ENCODE peak calls at places on chromosomes 16 and 17, in ten cellular contexts. Q is fibroblast of the aortic adventitia, X is heart left ventricle, R is epithelial cell of esophagus, I is spleen, D is heart right ventricle, H is SK-N-SH, G is neural progenitor cell, A is AG04450, J is fibroblast of mammary gland. C is an unnamed sample.

GRCh38 chr16:5916711-5917191 is 819.2 kb upstream of the EEF2KMT start:
- DNase-seq in Q (no peak), X (no peak), R (peak), I (no peak), D (no peak), H (no peak), G (peak), A (no peak), J (no peak), C (no peak)

GRCh38 chr16:19718624-19718965 is 524 bp downstream of the IQCK start:
- DNase-seq in Q (no peak), X (no peak), R (peak), I (no peak), D (no peak), H (no peak), G (peak), A (no peak), J (peak), C (peak)

GRCh38 chr17:16512011-16512410 is 20.0 kb upstream of the LRRC75A start:
- DNase-seq in Q (no peak), X (no peak), R (no peak), I (peak), D (no peak), H (no peak), G (peak), A (no peak), J (no peak), C (peak)

GRCh38 chr16:19595043-19595767 is 39.7 kb downstream of the VPS35L start:
- DNase-seq in Q (peak), X (peak), R (peak), I (no peak), D (peak), H (peak), G (no peak), A (peak), J (peak), C (peak)

GRCh38 chr16:58110590-58111330 is 18.4 kb downstream of the CFAP20 start:
- DNase-seq in Q (no peak), X (no peak), R (peak), I (no peak), D (no peak), H (peak), G (no peak), A (no peak), J (no peak), C (no peak)

GRCh38 chr16:50040710-50041109 is 15.7 kb downstream of the CNEP1R1 start:
- DNase-seq in Q (no peak), X (no peak), R (no peak), I (no peak), D (no peak), H (no peak), G (no peak), A (no peak), J (no peak), C (no peak)

GRCh38 chr17:45090711-45091110 is 29.6 kb downstream of the NMT1 start:
- DNase-seq in Q (no peak), X (no peak), R (no peak), I (peak), D (no peak), H (no peak), G (no peak), A (no peak), J (no peak), C (peak)

GRCh38 chr17:79420318-79421243 is 190.3 kb downstream of the RBFOX3 start:
- DNase-seq in Q (peak), X (no peak), R (no peak), I (no peak), D (no peak), H (no peak), G (peak), A (no peak), J (peak), C (peak)

GRCh38 chr17:64229815-64230550 is 33.1 kb downstream of the TEX2 start:
- DNase-seq in Q (no peak), X (no peak), R (no peak), I (no peak), D (no peak), H (no peak), G (no peak), A (no peak), J (no peak), C (no peak)

GRCh38 chr16:27103954-27104353 is 37.2 kb downstream of the C16orf82 start:
- DNase-seq in Q (no peak), X (no peak), R (no peak), I (no peak), D (no peak), H (no peak), G (no peak), A (no peak), J (no peak), C (no peak)

GRCh38 chr17:43578699-43579569 is 32.8 kb upstream of the ETV4 start:
- DNase-seq in Q (peak), X (no peak), R (peak), I (peak), D (no peak), H (peak), G (peak), A (no peak), J (peak), C (peak)

GRCh38 chr16:17312100-17312732 is 158.5 kb downstream of the XYLT1 start:
- DNase-seq in Q (no peak), X (no peak), R (peak), I (no peak), D (no peak), H (no peak), G (no peak), A (no peak), J (no peak), C (no peak)

GRCh38 chr17:57864273-57864672 is 14.4 kb upstream of the MRPS23 start:
- DNase-seq in Q (no peak), X (no peak), R (no peak), I (no peak), D (no peak), H (no peak), G (no peak), A (no peak), J (no peak), C (no peak)

GRCh38 chr16:19588661-19589060 is 33.2 kb downstream of the VPS35L start:
- DNase-seq in Q (peak), X (no peak), R (no peak), I (no peak), D (no peak), H (no peak), G (no peak), A (no peak), J (peak), C (peak)

GRCh38 chr16:30459456-30459855 is 13.1 kb upstream of the ITGAL start:
- DNase-seq in Q (no peak), X (no peak), R (no peak), I (no peak), D (no peak), H (no peak), G (no peak), A (no peak), J (no peak), C (no peak)

DNA sequence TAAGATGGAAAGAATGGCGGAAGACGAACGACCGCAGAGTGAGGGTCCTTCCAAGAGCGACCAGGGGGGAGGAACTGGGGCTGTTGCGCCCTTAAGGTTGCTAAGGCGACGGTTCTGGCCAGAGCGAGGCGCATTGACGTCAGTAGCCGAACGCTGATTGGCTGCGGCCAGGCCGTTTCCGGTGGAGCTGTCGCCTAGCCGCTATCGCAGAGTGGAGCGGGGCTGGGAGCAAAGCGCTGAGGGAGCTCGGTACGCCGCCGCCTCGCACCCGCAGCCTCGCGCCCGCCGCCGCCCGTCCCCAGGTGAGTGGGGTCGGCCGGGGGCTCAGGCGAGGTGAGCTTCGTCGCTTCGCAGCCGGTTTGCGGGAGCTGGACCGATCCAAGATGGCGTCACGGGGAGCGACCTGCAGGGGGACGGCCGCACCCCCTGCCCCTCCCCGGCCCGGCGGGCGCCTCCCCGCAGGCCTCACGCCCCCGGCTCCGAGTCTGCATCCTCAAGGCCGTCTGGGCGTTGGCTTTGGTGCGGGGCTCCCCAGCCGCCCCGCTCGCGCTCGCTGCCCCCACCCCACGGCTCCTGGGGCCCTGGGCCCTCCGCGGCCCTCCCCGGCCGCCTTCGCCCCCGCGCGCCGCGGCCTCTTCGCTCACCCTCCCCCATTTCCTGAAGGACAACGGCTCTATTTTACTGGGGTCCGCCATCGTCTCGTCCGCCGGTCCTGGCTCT is at the start of gene PRKAR1A:
- DNase-seq in Q (peak), X (peak), R (peak), I (peak), D (peak), H (peak), G (peak), A (peak), J (peak), C (peak)
- TF ChIP-seq CTCF in Q (no peak), X (no peak), R (no peak), I (no peak), D (peak), H (no peak), G (peak), A (no peak), J (no peak), C (no peak)

DNA sequence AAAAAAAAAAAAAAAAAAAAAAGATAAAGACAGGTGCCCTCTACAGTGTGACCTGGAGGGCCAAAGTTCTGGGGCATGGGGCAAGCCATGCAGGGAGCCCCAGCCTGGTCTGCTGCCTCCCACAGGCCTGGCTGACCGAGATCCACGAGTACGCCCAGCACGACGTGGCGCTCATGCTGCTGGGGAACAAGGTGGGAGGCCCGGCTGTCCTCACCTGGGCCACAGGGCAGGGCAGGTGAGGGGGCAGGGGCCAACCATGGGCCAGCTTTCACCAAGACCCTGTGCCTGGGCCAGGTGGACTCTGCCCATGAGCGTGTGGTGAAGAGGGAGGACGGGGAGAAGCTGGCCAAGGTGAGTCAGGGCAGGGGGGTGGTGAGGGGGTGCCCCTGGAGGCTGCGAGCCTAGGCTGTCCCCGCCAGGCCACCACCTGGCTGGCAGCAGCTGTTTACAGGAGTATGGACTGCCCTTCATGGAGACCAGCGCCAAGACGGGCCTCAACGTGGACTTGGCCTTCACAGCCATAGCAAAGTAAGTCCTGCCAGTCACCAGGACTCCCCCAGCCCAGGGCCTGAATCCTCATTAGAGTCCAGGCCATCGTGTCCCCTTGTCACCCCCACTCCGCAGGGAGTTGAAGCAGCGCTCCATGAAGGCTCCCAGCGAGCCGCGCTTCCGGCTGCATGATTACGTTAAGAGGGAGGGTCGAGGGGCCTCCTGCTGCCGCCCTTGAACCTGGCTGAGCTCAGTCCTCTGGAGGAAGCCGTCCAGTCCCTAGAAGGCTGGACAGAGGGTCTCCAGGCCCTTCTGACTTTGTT is 2.7 kb upstream of the TRAF7 start:
- DNase-seq in Q (no peak), X (no peak), R (peak), I (peak), D (no peak), H (no peak), G (peak), A (no peak), J (peak), C (no peak)
- H3K4me3 ChIP-seq in Q (peak), X (peak), R (peak), I (peak), D (peak), H (peak), G (peak), A (peak), J (peak), C (peak)

GRCh38 chr17:74455025-74455585 is 11.3 kb upstream of the CD300A start:
- DNase-seq in Q (no peak), X (peak), R (no peak), I (no peak), D (peak), H (no peak), G (peak), A (no peak), J (no peak), C (no peak)

GRCh38 chr17:74457146-74457819 is 9.2 kb upstream of the CD300A start:
- DNase-seq in Q (peak), X (peak), R (peak), I (peak), D (peak), H (peak), G (peak), A (peak), J (peak), C (peak)

GRCh38 chr17:74459622-74460021 is 6.8 kb upstream of the CD300A start:
- DNase-seq in Q (no peak), X (no peak), R (no peak), I (no peak), D (no peak), H (no peak), G (no peak), A (no peak), J (no peak), C (no peak)

GRCh38 chr17:74458835-74459234 is 7.6 kb upstream of the CD300A start:
- DNase-seq in Q (no peak), X (no peak), R (no peak), I (no peak), D (no peak), H (no peak), G (no peak), A (no peak), J (no peak), C (no peak)

DNA sequence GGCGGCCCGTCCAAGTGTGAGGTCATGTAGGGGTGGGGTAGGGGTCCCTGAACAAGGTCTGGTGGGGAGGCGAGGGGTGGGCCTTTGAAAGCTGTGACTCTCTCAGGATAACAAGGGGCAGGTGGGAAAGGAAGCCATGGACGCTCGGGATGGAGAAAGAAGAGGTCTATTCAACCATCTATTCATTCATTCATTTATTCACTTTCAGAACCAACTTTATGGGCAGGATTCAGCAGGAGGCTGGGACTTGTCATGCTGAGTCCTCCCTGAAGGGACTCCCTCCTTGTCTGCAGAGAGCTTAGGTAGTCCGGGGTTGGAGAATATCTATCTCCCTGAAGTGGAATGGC is 8.6 kb upstream of the CD300A start:
- DNase-seq in Q (no peak), X (no peak), R (no peak), I (no peak), D (no peak), H (no peak), G (no peak), A (no peak), J (no peak), C (no peak)
- TF ChIP-seq CTCF in Q (no peak), X (no peak), R (no peak), I (peak), D (peak), H (no peak), G (no peak), A (no peak), J (no peak), C (no peak)

DNA sequence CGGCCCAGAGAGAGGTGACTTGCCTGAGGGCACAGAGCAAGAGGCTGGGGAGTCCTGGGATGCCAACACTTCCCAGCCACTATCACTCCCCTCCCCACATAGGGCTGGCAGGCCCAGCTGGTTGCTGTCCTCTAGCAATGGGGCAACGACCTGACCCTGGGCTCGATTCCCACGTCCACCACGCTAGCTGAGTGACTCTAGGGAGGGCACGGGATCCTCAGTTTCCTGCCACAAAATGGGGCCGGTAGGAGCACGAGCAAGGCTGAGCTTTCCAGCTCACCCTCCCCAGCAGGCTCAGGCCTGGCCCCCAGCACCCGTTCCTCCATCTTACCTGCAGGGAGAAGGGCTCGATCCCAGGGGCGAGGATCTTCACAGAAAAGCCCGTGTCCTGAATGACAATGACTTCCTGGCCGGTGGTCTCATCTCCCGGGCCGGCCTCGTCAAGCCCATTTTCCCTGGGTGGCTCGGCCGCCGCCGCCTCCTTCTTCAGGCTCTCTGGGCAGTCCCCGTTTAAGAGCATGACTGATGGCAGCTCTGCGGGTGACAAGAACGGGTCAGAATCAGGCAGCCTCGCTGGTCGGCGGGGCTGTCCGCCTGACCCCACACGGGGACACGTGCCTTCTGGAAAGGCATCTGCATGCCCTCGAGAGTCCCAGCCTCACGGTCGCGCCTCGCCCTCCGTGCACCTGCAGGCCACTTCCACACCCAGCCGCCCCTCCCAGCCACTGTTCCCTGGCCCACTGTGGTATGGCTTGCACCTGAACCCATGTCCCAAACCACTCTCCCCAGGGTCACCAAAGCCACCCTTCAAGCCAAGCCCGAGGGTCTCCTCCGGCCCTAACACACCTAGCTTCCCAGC is 7.3 kb downstream of the CLUH start:
- DNase-seq in Q (no peak), X (no peak), R (no peak), I (peak), D (no peak), H (peak), G (no peak), A (no peak), J (no peak), C (no peak)
- H3K4me3 ChIP-seq in Q (no peak), X (no peak), R (no peak), I (no peak), D (no peak), H (no peak), G (no peak), A (no peak), J (no peak), C (no peak)

DNA sequence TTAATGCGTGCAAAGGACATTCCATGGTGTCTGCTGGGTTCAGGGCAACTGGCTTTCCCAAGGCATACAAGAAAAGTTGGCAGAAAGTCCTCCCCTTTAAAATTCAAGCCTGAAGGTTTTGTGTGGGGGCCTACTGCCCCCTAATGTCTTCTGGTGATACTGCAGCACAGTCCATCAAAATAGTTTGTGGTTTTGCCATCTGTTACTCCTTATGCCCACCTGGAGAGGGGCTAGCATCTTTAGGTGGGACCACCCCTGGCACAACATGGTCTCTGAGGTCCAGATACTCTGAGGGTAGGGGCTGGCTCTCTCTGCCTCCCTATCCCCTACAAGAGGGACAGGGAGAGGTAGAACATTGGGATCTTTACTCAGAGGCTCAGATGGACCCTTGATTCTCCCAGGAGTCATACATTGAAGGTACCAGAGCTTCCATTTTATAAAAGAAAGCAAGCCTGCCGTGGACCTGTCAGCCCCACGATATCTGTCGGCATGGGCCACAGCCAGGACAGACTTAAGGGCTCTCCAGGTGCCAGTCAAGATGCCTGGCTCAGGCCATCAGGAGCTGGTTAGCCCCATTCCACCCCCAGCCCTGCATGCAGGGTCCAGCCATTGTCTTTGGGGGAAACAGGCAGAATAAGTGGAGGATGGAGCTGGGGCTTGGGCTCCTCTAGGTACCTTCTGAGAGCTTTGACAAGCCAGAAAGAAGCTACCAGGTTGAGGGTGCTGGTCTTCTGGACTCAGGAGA is 6.3 kb downstream of the ESRP2 start:
- DNase-seq in Q (peak), X (no peak), R (peak), I (no peak), D (no peak), H (peak), G (peak), A (peak), J (peak), C (peak)
- TF ChIP-seq CTCF in Q (peak), X (peak), R (peak), I (peak), D (peak), H (peak), G (peak), A (peak), J (peak), C (peak)

GRCh38 chr16:72848759-72849664 is 198.9 kb downstream of the ZFHX3 start:
- DNase-seq in Q (peak), X (peak), R (peak), I (no peak), D (peak), H (peak), G (peak), A (peak), J (peak), C (peak)
- H3K4me3 ChIP-seq in Q (peak), X (peak), R (no peak), I (no peak), D (no peak), H (peak), G (no peak), A (no peak), J (peak), C (peak)

GRCh38 chr16:23739516-23739915 is 15.3 kb upstream of the CHP2 start:
- DNase-seq in Q (no peak), X (no peak), R (no peak), I (no peak), D (no peak), H (no peak), G (no peak), A (no peak), J (no peak), C (no peak)

GRCh38 chr16:23745263-23745662 is 9.6 kb upstream of the CHP2 start:
- DNase-seq in Q (no peak), X (no peak), R (no peak), I (no peak), D (no peak), H (no peak), G (no peak), A (no peak), J (no peak), C (no peak)

GRCh38 chr16:23748630-23749029 is 6.2 kb upstream of the CHP2 start:
- DNase-seq in Q (no peak), X (no peak), R (no peak), I (no peak), D (no peak), H (no peak), G (no peak), A (no peak), J (no peak), C (no peak)

GRCh38 chr16:23742761-23743160 is 12.1 kb upstream of the CHP2 start:
- DNase-seq in Q (no peak), X (no peak), R (no peak), I (no peak), D (no peak), H (no peak), G (peak), A (no peak), J (no peak), C (no peak)
- TF ChIP-seq CTCF in Q (no peak), X (no peak), R (peak), I (no peak), D (no peak), H (no peak), G (peak), A (no peak), J (no peak), C (peak)

C was measured in choroid plexus epithelial cell.